ENCODE peak calls at places on chromosomes 7 and 10, in nine cellular contexts. R, U, W, B, F, M, T, J and G are unnamed samples.

GRCh38 chr10:87547734-87548311 is 43.1 kb downstream of the MINPP1 start:
- DNase-seq in R (no peak), U (no peak), W (peak; percentile 74), B (no peak), F (no peak), M (no peak), T (no peak), J (no peak), G (no peak)

GRCh38 chr7:131352032-131352431 is 24.4 kb downstream of the MKLN1 start:
- DNase-seq in R (no peak), U (no peak), W (no peak), B (no peak), F (no peak), M (no peak), T (no peak), J (no peak), G (no peak)

GRCh38 chr7:22642454-22642853 is 84.5 kb upstream of the IL6 start:
- DNase-seq in R (no peak), U (no peak), W (no peak), B (no peak), F (no peak), M (no peak), T (no peak), J (no peak), G (no peak)

GRCh38 chr7:99485094-99485493 is 12.4 kb downstream of the ZNF789 start:
- DNase-seq in R (no peak), U (no peak), W (no peak), B (no peak), F (no peak), M (no peak), T (no peak), J (no peak), G (no peak)

GRCh38 chr10:104033401-104033930 is 52.2 kb downstream of the COL17A1 start:
- DNase-seq in R (no peak), U (no peak), W (no peak), B (no peak), F (no peak), M (no peak), T (no peak), J (no peak), G (no peak)

GRCh38 chr7:12291870-12292269 is 80.8 kb downstream of the TMEM106B start:
- DNase-seq in R (no peak), U (no peak), W (no peak), B (no peak), F (no peak), M (peak; percentile 26), T (no peak), J (no peak), G (no peak)

GRCh38 chr7:44615149-44615611 is 8.8 kb downstream of the OGDH start:
- DNase-seq in R (no peak), U (no peak), W (no peak), B (peak; percentile 75), F (no peak), M (no peak), T (peak; percentile 84), J (peak; percentile 41), G (no peak)

GRCh38 chr7:39294022-39294421 is 272.2 kb upstream of the YAE1 start:
- DNase-seq in R (no peak), U (no peak), W (no peak), B (no peak), F (no peak), M (no peak), T (no peak), J (no peak), G (no peak)

GRCh38 chr7:90771281-90771680 is 175.2 kb downstream of the CDK14 start:
- DNase-seq in R (no peak), U (no peak), W (peak; percentile 18), B (no peak), F (no peak), M (no peak), T (no peak), J (no peak), G (no peak)
- H3K4me3 ChIP-seq in R (no peak overlapping the region), U (no peak overlapping the region), W (no peak overlapping the region), B (no peak overlapping the region), F (no peak overlapping the region), M (no peak overlapping the region), T (no peak overlapping the region), J (no peak overlapping the region), G (no peak overlapping the region)

DNA sequence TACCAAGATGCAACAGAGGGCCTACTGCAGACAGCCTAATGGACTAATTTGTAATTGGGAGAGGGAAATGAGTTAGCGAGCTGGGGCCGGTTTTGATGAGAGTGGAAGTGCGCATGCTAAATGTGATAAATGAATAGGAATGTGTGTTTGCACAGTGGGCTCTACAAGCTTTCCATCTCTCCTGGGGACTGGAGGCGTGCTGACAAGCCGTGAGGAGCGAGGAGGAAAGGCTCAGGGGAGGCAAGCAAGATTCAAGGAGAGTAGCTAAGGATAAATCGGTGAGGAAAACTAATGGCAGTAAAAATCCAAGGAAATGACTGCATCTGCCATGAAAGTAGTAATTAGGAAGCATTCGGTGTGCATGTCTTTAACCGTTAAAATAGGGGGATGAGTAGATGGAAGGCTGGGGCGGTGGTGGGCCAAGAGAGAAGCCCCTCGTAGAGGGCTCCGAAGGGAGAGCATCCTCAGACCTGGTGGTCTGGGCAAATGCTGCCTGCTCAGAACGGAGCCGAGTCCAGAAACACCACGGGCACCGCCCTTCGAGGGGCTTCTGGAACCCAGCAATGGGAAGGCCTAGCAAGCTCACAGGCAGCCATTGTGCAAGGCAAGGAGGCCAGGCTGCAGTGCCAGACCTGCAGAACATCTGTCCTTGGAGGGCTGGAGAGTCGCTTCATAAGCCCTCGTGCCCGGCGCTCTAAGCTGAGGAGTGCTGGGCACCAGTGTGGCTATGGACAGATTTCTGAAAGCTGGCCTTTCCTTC is 644.2 kb upstream of the GALNT17 start:
- DNase-seq in R (no peak), U (no peak), W (no peak), B (no peak), F (no peak), M (no peak), T (no peak), J (no peak), G (no peak)
- H3K4me3 ChIP-seq in R (no peak overlapping the region), U (no peak overlapping the region), W (no peak overlapping the region), B (no peak overlapping the region), F (no peak overlapping the region), M (no peak overlapping the region), T (no peak overlapping the region), J (no peak overlapping the region), G (no peak overlapping the region)

GRCh38 chr10:16993186-16993585 is 136.4 kb downstream of the CUBN start:
- DNase-seq in R (no peak), U (no peak), W (no peak), B (no peak), F (no peak), M (no peak), T (no peak), J (no peak), G (no peak)
- H3K4me3 ChIP-seq in R (no peak overlapping the region), U (no peak overlapping the region), W (no peak overlapping the region), B (no peak overlapping the region), F (no peak overlapping the region), M (no peak overlapping the region), T (no peak overlapping the region), J (no peak overlapping the region), G (no peak overlapping the region)

GRCh38 chr7:105911961-105912575 is 35.7 kb upstream of the ATXN7L1 start:
- DNase-seq in R (no peak), U (no peak), W (no peak), B (no peak), F (no peak), M (no peak), T (no peak), J (no peak), G (no peak)
- H3K4me3 ChIP-seq in R (no peak overlapping the region), U (no peak overlapping the region), W (no peak overlapping the region), B (no peak overlapping the region), F (no peak overlapping the region), M (no peak overlapping the region), T (no peak overlapping the region), J (no peak overlapping the region), G (no peak overlapping the region)

GRCh38 chr10:44386546-44387052 is 1.7 kb upstream of the CXCL12 start:
- DNase-seq in R (no peak), U (peak; percentile 61), W (peak; percentile 52), B (peak; percentile 81), F (peak; percentile 55), M (peak; percentile 48), T (peak; percentile 88), J (peak; percentile 16), G (no peak)
- H3K4me3 ChIP-seq in R (no peak overlapping the region), U (no peak overlapping the region), W (no peak overlapping the region), B (no peak overlapping the region), F (no peak overlapping the region), M (no peak overlapping the region), T (no peak overlapping the region), J (no peak overlapping the region), G (no peak overlapping the region)

GRCh38 chr10:22476601-22477364 is 131.5 kb downstream of the SPAG6 start:
- DNase-seq in R (no peak), U (no peak), W (no peak), B (no peak), F (no peak), M (no peak), T (peak; percentile 13), J (no peak), G (no peak)
- H3K4me3 ChIP-seq in R (no peak overlapping the region), U (peak overlapping the region; percentile 61), W (peak overlapping the region; percentile 1), B (peak overlapping the region; percentile 31), F (no peak overlapping the region), M (peak overlapping the region; percentile 56), T (peak overlapping the region; percentile 72), J (peak overlapping the region; percentile 33), G (no peak overlapping the region)

GRCh38 chr10:110609592-110609991 is 34.5 kb upstream of the RBM20 start:
- DNase-seq in R (no peak), U (no peak), W (no peak), B (peak; percentile 54), F (peak; percentile 62), M (no peak), T (no peak), J (no peak), G (no peak)
- H3K4me3 ChIP-seq in R (no peak overlapping the region), U (no peak overlapping the region), W (no peak overlapping the region), B (no peak overlapping the region), F (no peak overlapping the region), M (no peak overlapping the region), T (no peak overlapping the region), J (no peak overlapping the region), G (no peak overlapping the region)

DNA sequence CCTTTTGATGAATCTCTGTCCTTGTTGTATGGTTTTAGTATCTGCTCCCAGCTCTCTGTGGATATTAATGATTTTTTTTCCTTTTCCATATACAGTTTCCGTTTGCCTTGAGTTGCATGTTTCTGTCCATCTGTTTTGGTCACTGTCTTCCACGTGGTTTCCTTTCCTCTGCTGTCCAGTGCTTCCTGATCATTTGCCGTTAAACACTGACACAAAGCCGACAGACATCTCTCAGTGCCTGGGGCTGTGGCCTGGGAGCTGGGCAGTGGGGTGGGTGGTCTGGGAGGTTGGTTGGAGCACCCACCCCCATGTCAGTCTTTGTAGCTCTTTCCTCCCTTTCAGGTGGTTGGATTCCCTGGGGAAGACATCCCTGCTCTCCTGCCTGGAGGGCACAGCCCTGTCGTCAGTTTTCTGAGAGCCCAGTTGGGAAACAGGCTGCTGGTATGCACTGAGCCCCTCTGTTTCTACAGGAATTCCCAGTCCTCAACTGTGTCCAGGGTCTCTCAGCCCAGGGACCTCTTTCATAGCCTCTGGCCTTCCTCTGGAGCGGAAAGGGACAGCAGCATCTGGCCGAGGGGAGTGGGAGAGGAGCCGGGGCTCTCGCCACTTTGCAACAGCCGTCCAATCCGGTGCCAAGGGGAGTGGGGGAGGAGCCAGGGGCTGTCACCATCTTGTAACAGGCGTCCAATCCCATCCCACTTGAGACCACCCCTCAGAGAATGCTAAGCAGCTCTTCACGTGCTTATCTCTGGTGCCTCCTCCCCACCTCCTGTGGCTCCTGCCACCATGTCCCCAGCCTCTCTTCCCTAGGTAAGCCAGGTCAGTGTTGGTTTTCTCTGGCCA is 26.7 kb upstream of the MKI67 start:
- DNase-seq in R (no peak), U (no peak), W (no peak), B (no peak), F (no peak), M (no peak), T (no peak), J (no peak), G (no peak)
- H3K4me3 ChIP-seq in R (no peak overlapping the region), U (no peak overlapping the region), W (no peak overlapping the region), B (no peak overlapping the region), F (no peak overlapping the region), M (no peak overlapping the region), T (no peak overlapping the region), J (no peak overlapping the region), G (no peak overlapping the region)